ENCODE peak calls at places on chromosomes 6 and 20, in nine cellular contexts. O is WTC11, B is ascending aorta, Y is fibroblast of pulmonary artery, K is IMR-90, C is Calu3, T is psoas muscle, Q is RWPE1, L is AG09319. U is an unnamed sample.

GRCh38 chr6:135267085-135267484 is 86.0 kb downstream of the MYB start:
- DNase-seq in O (no peak), B (no peak), Y (no peak), K (no peak), C (peak; percentile 13), T (no peak), Q (no peak), L (no peak), U (no peak)

GRCh38 chr20:63215101-63216040 is 560 bp downstream of the YTHDF1 start:
- DNase-seq in O (peak; percentile 56), B (no peak), Y (peak; percentile 61), K (peak; percentile 60), C (peak; percentile 75), T (no peak), Q (peak; percentile 88), L (peak; percentile 16), U (peak; percentile 46)

GRCh38 chr6:138817799-138818198 is 21.9 kb downstream of the ECT2L start:
- DNase-seq in O (peak; percentile 62), B (no peak), Y (peak; percentile 66), K (peak; percentile 81), C (peak; percentile 90), T (no peak), Q (peak; percentile 93), L (peak; percentile 35), U (peak; percentile 77)

GRCh38 chr6:17542243-17542642 is 57.9 kb upstream of the FAM8A1 start:
- DNase-seq in O (no peak), B (no peak), Y (no peak), K (no peak), C (no peak), T (no peak), Q (no peak), L (no peak), U (no peak)

GRCh38 chr20:12566596-12566995 is 442.2 kb upstream of the SPTLC3 start:
- DNase-seq in O (no peak), B (no peak), Y (no peak), K (no peak), C (no peak), T (no peak), Q (no peak), L (no peak), U (no peak)

GRCh38 chr20:21516861-21517565 is 3.1 kb upstream of the NKX2-2 start:
- DNase-seq in O (peak; percentile 46), B (no peak), Y (no peak), K (no peak), C (no peak), T (no peak), Q (no peak), L (no peak), U (no peak)

GRCh38 chr6:146028250-146028789 is 542 bp upstream of the GRM1 start:
- DNase-seq in O (peak; percentile 89), B (no peak), Y (peak; percentile 67), K (peak; percentile 42), C (peak; percentile 9), T (peak; percentile 59), Q (peak; percentile 71), L (peak; percentile 14), U (peak; percentile 63)

GRCh38 chr6:34238507-34239239 is 2.0 kb downstream of the HMGA1 start:
- DNase-seq in O (no peak), B (no peak), Y (no peak), K (no peak), C (no peak), T (no peak), Q (no peak), L (no peak), U (peak; percentile 18)

GRCh38 chr20:10906830-10907229 is 233.0 kb upstream of the JAG1 start:
- DNase-seq in O (no peak), B (no peak), Y (no peak), K (peak; percentile 5), C (no peak), T (no peak), Q (no peak), L (no peak), U (no peak)

GRCh38 chr6:53297004-53297403 is 51.7 kb downstream of the ELOVL5 start:
- DNase-seq in O (no peak), B (no peak), Y (no peak), K (no peak), C (no peak), T (no peak), Q (no peak), L (no peak), U (no peak)

GRCh38 chr6:122400121-122400450 is 634 bp downstream of the HSF2 start:
- DNase-seq in O (no peak), B (no peak), Y (no peak), K (no peak), C (no peak), T (no peak), Q (peak; percentile 17), L (no peak), U (peak; percentile 14)

GRCh38 chr6:122400467-122401089 is 1.1 kb downstream of the HSF2 start:
- DNase-seq in O (no peak), B (no peak), Y (no peak), K (no peak), C (no peak), T (no peak), Q (no peak), L (no peak), U (no peak)

GRCh38 chr6:122401104-122401503 is 1.7 kb downstream of the HSF2 start:
- DNase-seq in O (no peak), B (no peak), Y (no peak), K (no peak), C (no peak), T (no peak), Q (no peak), L (no peak), U (no peak)

GRCh38 chr6:122399055-122399347 is 451 bp upstream of the HSF2 start:
- DNase-seq in O (no peak), B (no peak), Y (no peak), K (no peak), C (no peak), T (no peak), Q (no peak), L (no peak), U (no peak)

DNA sequence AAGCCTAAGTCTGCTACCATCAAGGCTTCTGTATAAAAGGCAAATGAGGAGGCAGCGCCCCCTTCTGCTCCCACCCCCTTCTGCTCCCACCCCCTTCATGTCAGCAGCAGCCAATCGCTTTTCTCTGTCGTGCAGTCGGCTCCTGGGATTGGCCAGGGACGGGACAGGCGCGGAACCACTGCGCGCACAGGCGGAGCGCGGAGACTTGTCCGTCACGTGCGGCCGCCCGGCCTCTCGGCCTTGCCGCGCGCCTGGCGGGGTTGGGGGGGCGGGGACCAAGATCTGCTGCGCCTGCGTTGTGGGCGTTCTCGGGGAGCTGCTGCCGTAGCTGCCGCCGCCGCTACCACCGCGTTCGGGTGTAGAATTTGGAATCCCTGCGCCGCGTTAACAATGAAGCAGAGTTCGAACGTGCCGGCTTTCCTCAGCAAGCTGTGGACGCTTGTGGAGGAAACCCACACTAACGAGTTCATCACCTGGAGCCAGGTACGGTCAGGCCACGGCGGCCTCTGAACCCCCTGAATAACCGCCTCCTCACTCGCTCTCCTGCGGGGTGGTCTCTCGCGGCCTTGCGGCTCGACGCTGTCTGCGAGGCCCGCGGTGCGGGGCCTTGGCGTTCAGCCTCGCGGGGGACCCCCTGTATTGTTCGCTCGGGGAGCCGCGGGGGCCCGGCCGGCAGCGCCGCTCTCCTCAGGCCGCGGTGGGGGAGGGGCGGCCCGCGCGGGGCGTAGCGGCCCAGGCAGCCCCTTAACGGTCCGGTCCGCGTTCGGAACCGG is at the start of gene HSF2:
- DNase-seq in O (peak; percentile 95), B (peak; percentile 92), Y (peak; percentile 98), K (peak; percentile 99), C (peak; percentile 93), T (peak; percentile 96), Q (peak; percentile 96), L (peak; percentile 96), U (peak; percentile 100)
- TF ChIP-seq CTCF in O (peak; percentile 28), B (peak; percentile 41), Y (peak; percentile 23), K (peak; percentile 35), C (no peak), T (peak; percentile 22), Q (no peak), L (peak; percentile 35), U (peak; percentile 20)

DNA sequence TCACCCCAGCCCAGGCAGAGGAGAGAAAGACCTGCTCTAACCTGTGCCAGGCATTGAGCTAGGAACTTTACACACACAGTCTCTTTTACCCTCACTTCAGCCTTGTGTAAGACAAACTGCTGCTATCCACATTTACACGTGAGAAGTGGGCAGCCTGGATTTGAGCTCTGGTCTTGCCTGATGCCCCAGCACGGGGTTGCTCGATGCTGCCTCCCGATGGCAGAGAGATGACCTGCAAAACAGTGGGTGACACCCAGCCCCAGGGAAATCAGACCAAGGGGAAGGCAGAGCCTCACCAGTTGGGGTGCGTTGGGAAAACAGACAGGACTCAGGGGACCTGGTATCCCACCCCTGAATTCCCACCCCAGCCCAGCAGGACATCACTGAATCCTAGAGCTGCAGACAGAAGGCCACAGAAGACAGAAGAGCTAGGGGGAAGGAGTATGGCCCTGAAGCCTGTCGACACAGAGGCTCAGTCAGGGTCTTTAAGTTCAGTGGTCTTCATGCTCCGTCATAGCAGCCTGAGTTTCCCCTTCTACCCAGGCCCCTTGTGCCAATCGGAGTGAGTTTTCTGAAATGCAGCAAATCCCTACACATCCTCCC is 990 bp downstream of the BPI start:
- DNase-seq in O (peak; percentile 85), B (no peak), Y (peak; percentile 58), K (peak; percentile 38), C (peak; percentile 84), T (peak; percentile 35), Q (peak; percentile 46), L (no peak), U (peak; percentile 12)
- TF ChIP-seq CTCF in O (peak; percentile 47), B (peak; percentile 33), Y (peak; percentile 72), K (peak; percentile 61), C (peak; percentile 78), T (peak; percentile 49), Q (no peak), L (peak; percentile 63), U (peak; percentile 59)

DNA sequence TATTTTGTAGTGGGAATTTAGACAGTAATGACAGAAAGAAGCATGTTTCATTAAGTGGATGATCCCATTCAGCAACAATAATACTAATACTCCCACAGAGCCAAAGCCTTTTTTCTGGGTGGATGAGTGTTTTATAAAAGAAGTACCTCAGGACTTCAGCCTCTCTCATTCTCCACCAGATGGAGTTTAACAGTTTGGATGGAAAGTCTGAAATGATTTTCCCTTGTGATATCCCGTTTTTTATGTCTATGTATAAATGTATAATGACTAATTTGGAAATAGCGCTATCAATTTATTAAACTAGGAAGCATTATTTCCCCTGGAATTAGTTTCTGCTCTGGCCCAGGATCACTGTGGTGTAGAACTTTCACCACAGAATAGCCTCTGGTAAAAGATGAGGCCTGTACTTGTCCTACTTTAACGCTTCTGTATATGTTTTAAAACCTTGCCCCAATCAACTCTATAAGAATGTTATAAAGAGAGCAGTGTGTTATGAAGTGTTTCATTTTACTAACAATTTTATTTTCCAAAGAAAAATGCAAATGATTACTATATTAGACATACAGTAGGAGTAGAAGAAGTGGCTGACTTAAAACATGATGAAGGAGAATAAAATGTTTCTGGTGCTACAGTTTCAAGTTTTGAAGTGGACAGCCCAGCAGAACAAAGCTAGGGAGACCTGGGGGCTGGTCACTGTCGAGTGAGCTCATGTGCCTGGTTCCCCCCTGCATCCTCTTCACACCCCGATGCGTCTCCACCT is 135.6 kb downstream of the HIVEP1 start:
- DNase-seq in O (no peak), B (no peak), Y (peak; percentile 31), K (peak; percentile 37), C (no peak), T (no peak), Q (no peak), L (no peak), U (peak; percentile 23)
- TF ChIP-seq CTCF in O (no peak), B (peak; percentile 33), Y (peak; percentile 34), K (peak; percentile 30), C (no peak), T (no peak), Q (no peak), L (peak; percentile 11), U (peak; percentile 39)

GRCh38 chr20:23148721-23149570 is 62.8 kb upstream of the CD93 start:
- DNase-seq in O (no peak), B (no peak), Y (no peak), K (no peak), C (no peak), T (no peak), Q (no peak), L (no peak), U (no peak)
- TF ChIP-seq CTCF in O (no peak), B (no peak), Y (no peak), K (no peak), C (no peak), T (no peak), Q (no peak), L (no peak), U (no peak)